ENCODE peak calls at places on chromosomes 7 and 10, in nine cellular contexts. One of them, this sample, is unnamed.

GRCh38 chr7:134448359-134449229 is 10.3 kb downstream of the AKR1B1 start:
- DNase-seq in NCI-H1105 treated with DMSO at 0.1 percent for 48 hours: no peak
- DNase-seq in NCI-H82: no peak
- DNase-seq in activated naive CD8-positive, alpha-beta T cell treated with anti-CD3 and anti-CD28 coated beads, Interleukin-2, amount 10 ng/mL, durations not matched to agents 7 days and 5 days: no peak
- DNase-seq in globus pallidus: no peak
- DNase-seq in T-helper 1 cell: no peak
- DNase-seq in activated T-helper 1 cell treated with anti-CD3 and anti-CD28 coated beads, Interleukin-12 subunit alpha, Interleukin-12 subunit beta, Interleukin-2, Interleukin-4 antibody, amounts not matched to agents 30 ng/mL and 10 ng/mL and 1 ng/mL, durations not matched to agents 14 hours and 24 hours and 36 hours: no peak
- DNase-seq in EL: peak
- DNase-seq in fibroblast of the aortic adventitia: peak
- DNase-seq in this sample: no peak

GRCh38 chr7:45576249-45576929 is 2.2 kb downstream of the ADCY1 start:
- DNase-seq in NCI-H1105 treated with DMSO at 0.1 percent for 48 hours: no peak
- DNase-seq in NCI-H82: peak
- DNase-seq in activated naive CD8-positive, alpha-beta T cell treated with anti-CD3 and anti-CD28 coated beads, Interleukin-2, amount 10 ng/mL, durations not matched to agents 7 days and 5 days: no peak
- DNase-seq in globus pallidus: no peak
- DNase-seq in T-helper 1 cell: no peak
- DNase-seq in activated T-helper 1 cell treated with anti-CD3 and anti-CD28 coated beads, Interleukin-12 subunit alpha, Interleukin-12 subunit beta, Interleukin-2, Interleukin-4 antibody, amounts not matched to agents 30 ng/mL and 10 ng/mL and 1 ng/mL, durations not matched to agents 14 hours and 24 hours and 36 hours: no peak
- DNase-seq in EL: no peak
- DNase-seq in fibroblast of the aortic adventitia: peak
- DNase-seq in this sample: no peak

GRCh38 chr10:112498806-112499205 is 51.8 kb downstream of the VTI1A start:
- DNase-seq in NCI-H1105 treated with DMSO at 0.1 percent for 48 hours: no peak
- DNase-seq in NCI-H82: no peak
- DNase-seq in activated naive CD8-positive, alpha-beta T cell treated with anti-CD3 and anti-CD28 coated beads, Interleukin-2, amount 10 ng/mL, durations not matched to agents 7 days and 5 days: no peak
- DNase-seq in globus pallidus: no peak
- DNase-seq in T-helper 1 cell: no peak
- DNase-seq in activated T-helper 1 cell treated with anti-CD3 and anti-CD28 coated beads, Interleukin-12 subunit alpha, Interleukin-12 subunit beta, Interleukin-2, Interleukin-4 antibody, amounts not matched to agents 30 ng/mL and 10 ng/mL and 1 ng/mL, durations not matched to agents 14 hours and 24 hours and 36 hours: no peak
- DNase-seq in EL: no peak
- DNase-seq in fibroblast of the aortic adventitia: no peak
- DNase-seq in this sample: no peak

GRCh38 chr10:50561816-50562215 is 61.9 kb downstream of the SGMS1 start:
- DNase-seq in NCI-H1105 treated with DMSO at 0.1 percent for 48 hours: peak
- DNase-seq in NCI-H82: no peak
- DNase-seq in activated naive CD8-positive, alpha-beta T cell treated with anti-CD3 and anti-CD28 coated beads, Interleukin-2, amount 10 ng/mL, durations not matched to agents 7 days and 5 days: no peak
- DNase-seq in globus pallidus: no peak
- DNase-seq in T-helper 1 cell: no peak
- DNase-seq in activated T-helper 1 cell treated with anti-CD3 and anti-CD28 coated beads, Interleukin-12 subunit alpha, Interleukin-12 subunit beta, Interleukin-2, Interleukin-4 antibody, amounts not matched to agents 30 ng/mL and 10 ng/mL and 1 ng/mL, durations not matched to agents 14 hours and 24 hours and 36 hours: no peak
- DNase-seq in EL: no peak
- DNase-seq in fibroblast of the aortic adventitia: no peak
- DNase-seq in this sample: peak

GRCh38 chr10:123134915-123135414 is 805 bp upstream of the HMX3 start:
- DNase-seq in NCI-H1105 treated with DMSO at 0.1 percent for 48 hours: no peak
- DNase-seq in NCI-H82: peak
- DNase-seq in activated naive CD8-positive, alpha-beta T cell treated with anti-CD3 and anti-CD28 coated beads, Interleukin-2, amount 10 ng/mL, durations not matched to agents 7 days and 5 days: peak
- DNase-seq in globus pallidus: no peak
- DNase-seq in T-helper 1 cell: no peak
- DNase-seq in activated T-helper 1 cell treated with anti-CD3 and anti-CD28 coated beads, Interleukin-12 subunit alpha, Interleukin-12 subunit beta, Interleukin-2, Interleukin-4 antibody, amounts not matched to agents 30 ng/mL and 10 ng/mL and 1 ng/mL, durations not matched to agents 14 hours and 24 hours and 36 hours: no peak
- DNase-seq in EL: no peak
- DNase-seq in fibroblast of the aortic adventitia: no peak
- DNase-seq in this sample: no peak

GRCh38 chr7:94957041-94957440 is 49.6 kb downstream of the PPP1R9A start:
- DNase-seq in NCI-H1105 treated with DMSO at 0.1 percent for 48 hours: no peak
- DNase-seq in NCI-H82: no peak
- DNase-seq in activated naive CD8-positive, alpha-beta T cell treated with anti-CD3 and anti-CD28 coated beads, Interleukin-2, amount 10 ng/mL, durations not matched to agents 7 days and 5 days: no peak
- DNase-seq in globus pallidus: no peak
- DNase-seq in T-helper 1 cell: no peak
- DNase-seq in activated T-helper 1 cell treated with anti-CD3 and anti-CD28 coated beads, Interleukin-12 subunit alpha, Interleukin-12 subunit beta, Interleukin-2, Interleukin-4 antibody, amounts not matched to agents 30 ng/mL and 10 ng/mL and 1 ng/mL, durations not matched to agents 14 hours and 24 hours and 36 hours: no peak
- DNase-seq in EL: no peak
- DNase-seq in fibroblast of the aortic adventitia: no peak
- DNase-seq in this sample: no peak

GRCh38 chr7:5212633-5213285 is 22.7 kb downstream of the WIPI2 start:
- DNase-seq in NCI-H1105 treated with DMSO at 0.1 percent for 48 hours: no peak
- DNase-seq in NCI-H82: no peak
- DNase-seq in activated naive CD8-positive, alpha-beta T cell treated with anti-CD3 and anti-CD28 coated beads, Interleukin-2, amount 10 ng/mL, durations not matched to agents 7 days and 5 days: no peak
- DNase-seq in globus pallidus: no peak
- DNase-seq in T-helper 1 cell: no peak
- DNase-seq in activated T-helper 1 cell treated with anti-CD3 and anti-CD28 coated beads, Interleukin-12 subunit alpha, Interleukin-12 subunit beta, Interleukin-2, Interleukin-4 antibody, amounts not matched to agents 30 ng/mL and 10 ng/mL and 1 ng/mL, durations not matched to agents 14 hours and 24 hours and 36 hours: no peak
- DNase-seq in EL: no peak
- DNase-seq in fibroblast of the aortic adventitia: no peak
- DNase-seq in this sample: no peak

GRCh38 chr10:77827383-77827782 is 99.2 kb downstream of the DLG5 start:
- DNase-seq in NCI-H1105 treated with DMSO at 0.1 percent for 48 hours: no peak
- DNase-seq in NCI-H82: no peak
- DNase-seq in activated naive CD8-positive, alpha-beta T cell treated with anti-CD3 and anti-CD28 coated beads, Interleukin-2, amount 10 ng/mL, durations not matched to agents 7 days and 5 days: no peak
- DNase-seq in globus pallidus: no peak
- DNase-seq in T-helper 1 cell: no peak
- DNase-seq in activated T-helper 1 cell treated with anti-CD3 and anti-CD28 coated beads, Interleukin-12 subunit alpha, Interleukin-12 subunit beta, Interleukin-2, Interleukin-4 antibody, amounts not matched to agents 30 ng/mL and 10 ng/mL and 1 ng/mL, durations not matched to agents 14 hours and 24 hours and 36 hours: no peak
- DNase-seq in EL: no peak
- DNase-seq in fibroblast of the aortic adventitia: no peak
- DNase-seq in this sample: peak

GRCh38 chr10:90051474-90051873 is 350.1 kb downstream of the KIF20B start:
- DNase-seq in NCI-H1105 treated with DMSO at 0.1 percent for 48 hours: peak
- DNase-seq in NCI-H82: no peak
- DNase-seq in activated naive CD8-positive, alpha-beta T cell treated with anti-CD3 and anti-CD28 coated beads, Interleukin-2, amount 10 ng/mL, durations not matched to agents 7 days and 5 days: no peak
- DNase-seq in globus pallidus: no peak
- DNase-seq in T-helper 1 cell: no peak
- DNase-seq in activated T-helper 1 cell treated with anti-CD3 and anti-CD28 coated beads, Interleukin-12 subunit alpha, Interleukin-12 subunit beta, Interleukin-2, Interleukin-4 antibody, amounts not matched to agents 30 ng/mL and 10 ng/mL and 1 ng/mL, durations not matched to agents 14 hours and 24 hours and 36 hours: no peak
- DNase-seq in EL: no peak
- DNase-seq in fibroblast of the aortic adventitia: no peak
- DNase-seq in this sample: no peak

GRCh38 chr10:113326160-113327111 is 226.4 kb upstream of the HABP2 start:
- DNase-seq in NCI-H1105 treated with DMSO at 0.1 percent for 48 hours: no peak
- DNase-seq in NCI-H82: peak
- DNase-seq in activated naive CD8-positive, alpha-beta T cell treated with anti-CD3 and anti-CD28 coated beads, Interleukin-2, amount 10 ng/mL, durations not matched to agents 7 days and 5 days: no peak
- DNase-seq in globus pallidus: no peak
- DNase-seq in T-helper 1 cell: no peak
- DNase-seq in activated T-helper 1 cell treated with anti-CD3 and anti-CD28 coated beads, Interleukin-12 subunit alpha, Interleukin-12 subunit beta, Interleukin-2, Interleukin-4 antibody, amounts not matched to agents 30 ng/mL and 10 ng/mL and 1 ng/mL, durations not matched to agents 14 hours and 24 hours and 36 hours: no peak
- DNase-seq in EL: peak
- DNase-seq in fibroblast of the aortic adventitia: peak
- DNase-seq in this sample: no peak

GRCh38 chr10:132848951-132849545 is 63.1 kb upstream of the NKX6-2 start:
- DNase-seq in NCI-H1105 treated with DMSO at 0.1 percent for 48 hours: no peak
- DNase-seq in NCI-H82: no peak
- DNase-seq in activated naive CD8-positive, alpha-beta T cell treated with anti-CD3 and anti-CD28 coated beads, Interleukin-2, amount 10 ng/mL, durations not matched to agents 7 days and 5 days: peak
- DNase-seq in globus pallidus: no peak
- DNase-seq in T-helper 1 cell: no peak
- DNase-seq in activated T-helper 1 cell treated with anti-CD3 and anti-CD28 coated beads, Interleukin-12 subunit alpha, Interleukin-12 subunit beta, Interleukin-2, Interleukin-4 antibody, amounts not matched to agents 30 ng/mL and 10 ng/mL and 1 ng/mL, durations not matched to agents 14 hours and 24 hours and 36 hours: no peak
- DNase-seq in EL: no peak
- DNase-seq in fibroblast of the aortic adventitia: no peak
- DNase-seq in this sample: peak

GRCh38 chr7:46189255-46189790 is 268.3 kb upstream of the IGFBP3 start:
- DNase-seq in NCI-H1105 treated with DMSO at 0.1 percent for 48 hours: no peak
- DNase-seq in NCI-H82: no peak
- DNase-seq in activated naive CD8-positive, alpha-beta T cell treated with anti-CD3 and anti-CD28 coated beads, Interleukin-2, amount 10 ng/mL, durations not matched to agents 7 days and 5 days: no peak
- DNase-seq in globus pallidus: no peak
- DNase-seq in T-helper 1 cell: no peak
- DNase-seq in activated T-helper 1 cell treated with anti-CD3 and anti-CD28 coated beads, Interleukin-12 subunit alpha, Interleukin-12 subunit beta, Interleukin-2, Interleukin-4 antibody, amounts not matched to agents 30 ng/mL and 10 ng/mL and 1 ng/mL, durations not matched to agents 14 hours and 24 hours and 36 hours: no peak
- DNase-seq in EL: no peak
- DNase-seq in fibroblast of the aortic adventitia: no peak
- DNase-seq in this sample: no peak

GRCh38 chr7:7771452-7771851 is 53.0 kb upstream of the RPA3 start:
- DNase-seq in NCI-H1105 treated with DMSO at 0.1 percent for 48 hours: no peak
- DNase-seq in NCI-H82: peak
- DNase-seq in activated naive CD8-positive, alpha-beta T cell treated with anti-CD3 and anti-CD28 coated beads, Interleukin-2, amount 10 ng/mL, durations not matched to agents 7 days and 5 days: no peak
- DNase-seq in globus pallidus: no peak
- DNase-seq in T-helper 1 cell: no peak
- DNase-seq in activated T-helper 1 cell treated with anti-CD3 and anti-CD28 coated beads, Interleukin-12 subunit alpha, Interleukin-12 subunit beta, Interleukin-2, Interleukin-4 antibody, amounts not matched to agents 30 ng/mL and 10 ng/mL and 1 ng/mL, durations not matched to agents 14 hours and 24 hours and 36 hours: no peak
- DNase-seq in EL: no peak
- DNase-seq in fibroblast of the aortic adventitia: peak
- DNase-seq in this sample: no peak

GRCh38 chr7:45407730-45408406 is 166.3 kb upstream of the ADCY1 start:
- DNase-seq in NCI-H1105 treated with DMSO at 0.1 percent for 48 hours: no peak
- DNase-seq in NCI-H82: peak
- DNase-seq in activated naive CD8-positive, alpha-beta T cell treated with anti-CD3 and anti-CD28 coated beads, Interleukin-2, amount 10 ng/mL, durations not matched to agents 7 days and 5 days: no peak
- DNase-seq in globus pallidus: no peak
- DNase-seq in T-helper 1 cell: no peak
- DNase-seq in activated T-helper 1 cell treated with anti-CD3 and anti-CD28 coated beads, Interleukin-12 subunit alpha, Interleukin-12 subunit beta, Interleukin-2, Interleukin-4 antibody, amounts not matched to agents 30 ng/mL and 10 ng/mL and 1 ng/mL, durations not matched to agents 14 hours and 24 hours and 36 hours: no peak
- DNase-seq in EL: no peak
- DNase-seq in fibroblast of the aortic adventitia: no peak
- DNase-seq in this sample: no peak

GRCh38 chr7:106893591-106893990 is 28.5 kb downstream of the PIK3CG start:
- DNase-seq in NCI-H1105 treated with DMSO at 0.1 percent for 48 hours: no peak
- DNase-seq in NCI-H82: no peak
- DNase-seq in activated naive CD8-positive, alpha-beta T cell treated with anti-CD3 and anti-CD28 coated beads, Interleukin-2, amount 10 ng/mL, durations not matched to agents 7 days and 5 days: no peak
- DNase-seq in globus pallidus: no peak
- DNase-seq in T-helper 1 cell: no peak
- DNase-seq in activated T-helper 1 cell treated with anti-CD3 and anti-CD28 coated beads, Interleukin-12 subunit alpha, Interleukin-12 subunit beta, Interleukin-2, Interleukin-4 antibody, amounts not matched to agents 30 ng/mL and 10 ng/mL and 1 ng/mL, durations not matched to agents 14 hours and 24 hours and 36 hours: no peak
- DNase-seq in EL: no peak
- DNase-seq in fibroblast of the aortic adventitia: no peak
- DNase-seq in this sample: no peak

GRCh38 chr7:159197066-159197975 is 52.7 kb upstream of the VIPR2 start:
- DNase-seq in NCI-H1105 treated with DMSO at 0.1 percent for 48 hours: no peak
- DNase-seq in NCI-H82: no peak
- DNase-seq in activated naive CD8-positive, alpha-beta T cell treated with anti-CD3 and anti-CD28 coated beads, Interleukin-2, amount 10 ng/mL, durations not matched to agents 7 days and 5 days: peak
- DNase-seq in globus pallidus: no peak
- DNase-seq in T-helper 1 cell: peak
- DNase-seq in activated T-helper 1 cell treated with anti-CD3 and anti-CD28 coated beads, Interleukin-12 subunit alpha, Interleukin-12 subunit beta, Interleukin-2, Interleukin-4 antibody, amounts not matched to agents 30 ng/mL and 10 ng/mL and 1 ng/mL, durations not matched to agents 14 hours and 24 hours and 36 hours: peak
- DNase-seq in EL: no peak
- DNase-seq in fibroblast of the aortic adventitia: no peak
- DNase-seq in this sample: peak

GRCh38 chr10:79286318-79286951 is 60.8 kb upstream of the PPIF start:
- DNase-seq in NCI-H1105 treated with DMSO at 0.1 percent for 48 hours: no peak
- DNase-seq in NCI-H82: no peak
- DNase-seq in activated naive CD8-positive, alpha-beta T cell treated with anti-CD3 and anti-CD28 coated beads, Interleukin-2, amount 10 ng/mL, durations not matched to agents 7 days and 5 days: peak
- DNase-seq in globus pallidus: no peak
- DNase-seq in T-helper 1 cell: peak
- DNase-seq in activated T-helper 1 cell treated with anti-CD3 and anti-CD28 coated beads, Interleukin-12 subunit alpha, Interleukin-12 subunit beta, Interleukin-2, Interleukin-4 antibody, amounts not matched to agents 30 ng/mL and 10 ng/mL and 1 ng/mL, durations not matched to agents 14 hours and 24 hours and 36 hours: peak
- DNase-seq in EL: peak
- DNase-seq in fibroblast of the aortic adventitia: no peak
- DNase-seq in this sample: peak

GRCh38 chr7:610531-611280 is 91.1 kb upstream of the PDGFA start:
- DNase-seq in NCI-H1105 treated with DMSO at 0.1 percent for 48 hours: no peak
- DNase-seq in NCI-H82: no peak
- DNase-seq in activated naive CD8-positive, alpha-beta T cell treated with anti-CD3 and anti-CD28 coated beads, Interleukin-2, amount 10 ng/mL, durations not matched to agents 7 days and 5 days: peak
- DNase-seq in globus pallidus: no peak
- DNase-seq in T-helper 1 cell: no peak
- DNase-seq in activated T-helper 1 cell treated with anti-CD3 and anti-CD28 coated beads, Interleukin-12 subunit alpha, Interleukin-12 subunit beta, Interleukin-2, Interleukin-4 antibody, amounts not matched to agents 30 ng/mL and 10 ng/mL and 1 ng/mL, durations not matched to agents 14 hours and 24 hours and 36 hours: no peak
- DNase-seq in EL: no peak
- DNase-seq in fibroblast of the aortic adventitia: peak
- DNase-seq in this sample: no peak

GRCh38 chr7:97126483-97127171 is 9.1 kb downstream of the SDHAF3 start:
- DNase-seq in NCI-H1105 treated with DMSO at 0.1 percent for 48 hours: no peak
- DNase-seq in NCI-H82: peak
- DNase-seq in activated naive CD8-positive, alpha-beta T cell treated with anti-CD3 and anti-CD28 coated beads, Interleukin-2, amount 10 ng/mL, durations not matched to agents 7 days and 5 days: no peak
- DNase-seq in globus pallidus: no peak
- DNase-seq in T-helper 1 cell: no peak
- DNase-seq in activated T-helper 1 cell treated with anti-CD3 and anti-CD28 coated beads, Interleukin-12 subunit alpha, Interleukin-12 subunit beta, Interleukin-2, Interleukin-4 antibody, amounts not matched to agents 30 ng/mL and 10 ng/mL and 1 ng/mL, durations not matched to agents 14 hours and 24 hours and 36 hours: no peak
- DNase-seq in EL: no peak
- DNase-seq in fibroblast of the aortic adventitia: no peak
- DNase-seq in this sample: no peak

GRCh38 chr10:22854935-22855421 is 72.9 kb upstream of the ARMC3 start:
- DNase-seq in NCI-H1105 treated with DMSO at 0.1 percent for 48 hours: no peak
- DNase-seq in NCI-H82: no peak
- DNase-seq in activated naive CD8-positive, alpha-beta T cell treated with anti-CD3 and anti-CD28 coated beads, Interleukin-2, amount 10 ng/mL, durations not matched to agents 7 days and 5 days: no peak
- DNase-seq in globus pallidus: no peak
- DNase-seq in T-helper 1 cell: no peak
- DNase-seq in activated T-helper 1 cell treated with anti-CD3 and anti-CD28 coated beads, Interleukin-12 subunit alpha, Interleukin-12 subunit beta, Interleukin-2, Interleukin-4 antibody, amounts not matched to agents 30 ng/mL and 10 ng/mL and 1 ng/mL, durations not matched to agents 14 hours and 24 hours and 36 hours: no peak
- DNase-seq in EL: no peak
- DNase-seq in fibroblast of the aortic adventitia: peak
- DNase-seq in this sample: no peak

GRCh38 chr10:4127518-4128315 is 342.7 kb upstream of the KLF6 start:
- DNase-seq in NCI-H1105 treated with DMSO at 0.1 percent for 48 hours: no peak
- DNase-seq in NCI-H82: no peak
- DNase-seq in activated naive CD8-positive, alpha-beta T cell treated with anti-CD3 and anti-CD28 coated beads, Interleukin-2, amount 10 ng/mL, durations not matched to agents 7 days and 5 days: no peak
- DNase-seq in globus pallidus: peak
- DNase-seq in T-helper 1 cell: no peak
- DNase-seq in activated T-helper 1 cell treated with anti-CD3 and anti-CD28 coated beads, Interleukin-12 subunit alpha, Interleukin-12 subunit beta, Interleukin-2, Interleukin-4 antibody, amounts not matched to agents 30 ng/mL and 10 ng/mL and 1 ng/mL, durations not matched to agents 14 hours and 24 hours and 36 hours: no peak
- DNase-seq in EL: no peak
- DNase-seq in fibroblast of the aortic adventitia: no peak
- DNase-seq in this sample: no peak

GRCh38 chr7:2864204-2864985 is 20.3 kb upstream of the GNA12 start:
- DNase-seq in NCI-H1105 treated with DMSO at 0.1 percent for 48 hours: no peak
- DNase-seq in NCI-H82: no peak
- DNase-seq in activated naive CD8-positive, alpha-beta T cell treated with anti-CD3 and anti-CD28 coated beads, Interleukin-2, amount 10 ng/mL, durations not matched to agents 7 days and 5 days: no peak
- DNase-seq in globus pallidus: no peak
- DNase-seq in T-helper 1 cell: no peak
- DNase-seq in activated T-helper 1 cell treated with anti-CD3 and anti-CD28 coated beads, Interleukin-12 subunit alpha, Interleukin-12 subunit beta, Interleukin-2, Interleukin-4 antibody, amounts not matched to agents 30 ng/mL and 10 ng/mL and 1 ng/mL, durations not matched to agents 14 hours and 24 hours and 36 hours: no peak
- DNase-seq in EL: no peak
- DNase-seq in fibroblast of the aortic adventitia: no peak
- DNase-seq in this sample: no peak

GRCh38 chr10:3775671-3776551 is 9.1 kb downstream of the KLF6 start:
- DNase-seq in NCI-H1105 treated with DMSO at 0.1 percent for 48 hours: no peak
- DNase-seq in NCI-H82: peak
- DNase-seq in activated naive CD8-positive, alpha-beta T cell treated with anti-CD3 and anti-CD28 coated beads, Interleukin-2, amount 10 ng/mL, durations not matched to agents 7 days and 5 days: no peak
- DNase-seq in globus pallidus: no peak
- DNase-seq in T-helper 1 cell: no peak
- DNase-seq in activated T-helper 1 cell treated with anti-CD3 and anti-CD28 coated beads, Interleukin-12 subunit alpha, Interleukin-12 subunit beta, Interleukin-2, Interleukin-4 antibody, amounts not matched to agents 30 ng/mL and 10 ng/mL and 1 ng/mL, durations not matched to agents 14 hours and 24 hours and 36 hours: no peak
- DNase-seq in EL: peak
- DNase-seq in fibroblast of the aortic adventitia: peak
- DNase-seq in this sample: no peak

This sample was measured in NCI-H2171 treated with DMSO at 0.1 percent for 48 hours.